ENCODE peak calls at places on chromosomes 2 and 18, in ten cellular contexts. I is thyroid gland, Z is astrocyte of the cerebellum, T is cardiac fibroblast, R is A673, F is right lobe of liver, Q is OCI-LY7, M is fibroblast of lung, E is astrocyte of the spinal cord, P is endothelial cell. B is an unnamed sample.

GRCh38 chr2:214376631-214377624 is 33.9 kb upstream of the VWC2L start:
- DNase-seq in T (peak), P (no peak), F (no peak), E (peak), R (no peak), Z (no peak), I (no peak), M (no peak), Q (no peak), B (no peak)

GRCh38 chr2:9799729-9800632 is 43.3 kb upstream of the TAF1B start:
- DNase-seq in Q (peak), M (peak), I (peak), E (peak), P (peak), Z (peak), T (peak), F (peak), R (peak), B (no peak)

GRCh38 chr2:11701831-11702301 is 31.9 kb upstream of the NTSR2 start:
- DNase-seq in P (no peak), R (no peak), I (no peak), Z (no peak), T (no peak), E (no peak), F (no peak), M (no peak), Q (no peak), B (no peak)

GRCh38 chr2:209876211-209876610 is 104.6 kb downstream of the UNC80 start:
- DNase-seq in R (no peak), I (no peak), Z (no peak), F (no peak), T (no peak), E (peak), P (no peak), M (no peak), Q (no peak), B (no peak)

GRCh38 chr2:187003611-187004010 is 154.6 kb upstream of the ZSWIM2 start:
- DNase-seq in I (no peak), E (no peak), F (no peak), T (no peak), P (no peak), R (no peak), Q (no peak), Z (no peak), M (peak), B (no peak)

GRCh38 chr2:147501973-147502372 is 342.9 kb upstream of the ACVR2A start:
- DNase-seq in P (no peak), F (no peak), E (no peak), M (no peak), R (no peak), I (no peak), Z (no peak), T (no peak), Q (no peak), B (no peak)

GRCh38 chr2:219269362-219270054 is 9.7 kb upstream of the DNAJB2 start:
- DNase-seq in R (no peak), F (peak), M (no peak), Q (no peak), E (no peak), Z (no peak), T (no peak), I (peak), P (no peak), B (no peak)

GRCh38 chr18:8942909-8943545 is 159.5 kb upstream of the NDUFV2 start:
- DNase-seq in P (no peak), Z (no peak), E (no peak), T (no peak), M (no peak), F (no peak), I (no peak), R (no peak), Q (no peak), B (no peak)

GRCh38 chr2:45992021-45992745 is 305.0 kb upstream of the EPAS1 start:
- DNase-seq in Z (peak), I (peak), Q (no peak), R (no peak), T (peak), M (peak), F (peak), P (no peak), E (peak), B (peak)

GRCh38 chr2:18959952-18960717 is 370.8 kb upstream of the NT5C1B start:
- DNase-seq in Q (no peak), F (no peak), Z (no peak), T (peak), P (no peak), E (no peak), M (peak), R (no peak), I (no peak), B (no peak)

GRCh38 chr2:151905963-151906632 is 77.9 kb upstream of the ARL5A start:
- DNase-seq in F (no peak), Z (no peak), Q (no peak), I (no peak), E (no peak), M (no peak), P (no peak), T (no peak), R (no peak), B (no peak)

GRCh38 chr2:177754476-177754873 is 318.1 kb downstream of the PDE11A start:
- DNase-seq in R (no peak), M (peak), Q (no peak), I (no peak), P (no peak), T (no peak), F (no peak), Z (no peak), E (peak), B (no peak)

GRCh38 chr18:61637319-61637718 is 255.5 kb downstream of the RNF152 start:
- DNase-seq in R (no peak), I (peak), P (peak), T (no peak), E (no peak), Q (no peak), M (no peak), F (peak), Z (no peak), B (no peak)

GRCh38 chr2:40450066-40450841 is 1.6 kb downstream of the SLC8A1 start:
- DNase-seq in T (peak), Q (peak), M (peak), Z (no peak), F (no peak), P (no peak), E (peak), I (no peak), R (no peak), B (no peak)

GRCh38 chr2:67917332-67918054 is 145.3 kb downstream of the C1D start:
- DNase-seq in P (no peak), Z (peak), T (peak), M (peak), F (no peak), E (peak), R (peak), Q (no peak), I (no peak), B (peak)

GRCh38 chr2:176533505-176534193 is 264.4 kb downstream of the MTX2 start:
- DNase-seq in E (no peak), M (no peak), R (peak), P (no peak), T (no peak), Z (no peak), Q (no peak), I (no peak), F (no peak), B (no peak)

GRCh38 chr18:49072524-49072934 is 121.8 kb upstream of the SMAD7 start:
- DNase-seq in Q (no peak), E (no peak), R (no peak), Z (no peak), F (no peak), M (peak), I (no peak), T (peak), P (no peak), B (no peak)

GRCh38 chr2:56757884-56758545 is 574.2 kb downstream of the CCDC85A start:
- DNase-seq in P (no peak), Q (no peak), F (no peak), I (no peak), M (no peak), E (no peak), Z (no peak), R (no peak), T (no peak), B (no peak)

GRCh38 chr2:240412975-240413812 is 22.3 kb upstream of the GPC1 start:
- DNase-seq in I (no peak), T (no peak), P (no peak), M (no peak), F (peak), E (no peak), Z (no peak), R (no peak), Q (no peak), B (no peak)

GRCh38 chr18:2223859-2224258 is 347.4 kb downstream of the METTL4 start:
- DNase-seq in Q (peak), P (peak), Z (peak), I (no peak), M (peak), F (no peak), T (peak), E (peak), R (peak), B (no peak)

GRCh38 chr2:219645631-219646527 is 18.4 kb downstream of the SLC4A3 start:
- DNase-seq in P (no peak), Z (peak), M (peak), F (no peak), T (peak), Q (no peak), R (peak), E (peak), I (no peak), B (no peak)

GRCh38 chr2:226578373-226578772 is 221.2 kb downstream of the IRS1 start:
- DNase-seq in Q (no peak), E (peak), R (no peak), M (no peak), T (peak), Z (no peak), I (no peak), F (no peak), P (no peak), B (no peak)

GRCh38 chr18:46950064-46950656 is 32.8 kb downstream of the KATNAL2 start:
- DNase-seq in T (peak), I (no peak), E (peak), R (peak), Z (no peak), Q (peak), F (no peak), P (no peak), M (peak), B (no peak)
- TF ChIP-seq CTCF in T (peak), I (peak), E (peak), R (peak), Z (peak), Q (peak), F (no peak), P (peak), M (peak), B (peak)

DNA sequence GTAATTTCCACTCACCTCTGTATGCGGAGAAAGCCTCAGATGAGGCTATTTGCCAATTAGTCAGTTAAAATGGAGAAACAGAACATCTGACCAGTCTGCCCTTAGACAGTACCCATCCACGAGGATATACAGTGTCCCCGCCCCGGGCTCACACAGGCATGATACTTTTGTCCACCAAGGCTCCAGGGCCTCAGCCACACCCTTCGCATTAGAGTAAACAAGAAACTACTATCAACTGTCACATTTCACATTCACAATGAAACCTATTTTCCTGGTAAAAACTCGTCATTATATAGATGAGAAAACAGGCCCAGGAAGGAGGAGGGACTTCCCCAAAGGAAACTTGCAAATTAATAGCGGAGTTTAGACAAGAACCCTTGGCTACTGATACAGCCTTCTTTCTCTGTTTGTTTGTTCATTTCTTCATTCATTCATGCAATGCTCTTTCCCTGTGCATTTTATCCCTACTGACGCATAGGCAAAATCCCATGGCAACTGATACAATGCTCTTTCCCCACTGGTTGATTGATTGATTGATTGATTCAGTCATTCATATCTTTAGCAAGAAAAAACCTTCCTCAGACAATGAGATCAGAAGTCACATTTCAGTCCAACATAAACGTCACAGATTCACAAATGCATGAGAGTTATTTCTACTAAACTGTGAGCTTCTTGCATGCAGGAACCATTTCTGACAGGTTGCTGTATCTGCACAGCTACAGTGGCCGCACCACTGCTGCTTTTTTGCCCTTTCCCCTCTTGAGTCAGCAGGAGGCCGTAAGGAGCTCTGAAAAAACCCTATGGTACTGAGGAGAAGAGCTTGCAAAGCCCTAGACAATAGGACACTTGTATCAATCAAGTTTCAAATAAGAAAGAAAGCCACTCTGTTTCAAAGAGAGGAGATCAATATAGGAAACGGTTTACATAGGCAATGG is 777.1 kb downstream of the RNF144A start:
- DNase-seq in M (no peak), P (no peak), T (no peak), I (no peak), Q (no peak), R (no peak), E (no peak), F (no peak), Z (no peak), B (no peak)
- TF ChIP-seq CTCF in M (no peak), P (no peak), T (no peak), I (no peak), Q (no peak), R (no peak), E (no peak), F (no peak), Z (no peak), B (no peak)

GRCh38 chr2:236776695-236777251 is 207.1 kb downstream of the ACKR3 start:
- DNase-seq in M (peak), F (no peak), E (peak), I (no peak), T (peak), P (no peak), Z (peak), Q (no peak), R (no peak), B (peak)
- TF ChIP-seq CTCF in M (no peak), F (no peak), E (no peak), I (no peak), T (no peak), P (no peak), Z (no peak), Q (no peak), R (no peak), B (no peak)

DNA sequence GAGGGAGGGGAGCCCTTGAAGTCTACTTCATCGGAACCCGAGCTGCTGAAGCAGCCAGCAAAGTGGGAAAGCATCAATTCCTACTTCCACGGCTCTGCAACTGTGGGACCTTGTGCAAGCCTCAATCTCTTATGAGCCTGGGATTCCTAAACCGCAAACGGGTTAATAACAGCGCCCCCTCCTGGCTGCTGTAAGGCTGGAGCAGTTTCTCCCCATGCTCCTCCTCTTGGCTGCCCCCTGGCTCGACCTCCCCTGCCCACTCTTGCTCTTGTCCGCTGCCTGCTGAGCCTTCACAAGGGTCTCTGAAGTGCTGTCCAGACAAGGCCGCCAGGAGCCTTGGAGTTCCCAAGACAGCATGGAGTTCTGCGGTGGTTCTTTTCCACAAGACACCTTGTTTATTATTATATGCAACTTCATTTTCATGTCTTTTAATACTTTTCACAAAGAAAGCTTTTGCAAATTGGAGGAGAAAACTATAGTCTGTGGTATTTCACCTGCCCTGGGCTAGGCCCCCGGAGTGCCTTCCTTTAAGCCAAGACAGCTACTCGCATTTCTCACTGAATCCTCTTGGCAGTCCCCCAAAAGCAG is 157.2 kb downstream of the DDX1 start:
- DNase-seq in T (peak), I (peak), P (peak), F (no peak), Q (peak), M (no peak), Z (no peak), R (peak), E (no peak), B (no peak)
- TF ChIP-seq CTCF in T (peak), I (peak), P (peak), F (no peak), Q (peak), M (peak), Z (peak), R (peak), E (peak), B (no peak)

GRCh38 chr2:161414385-161415040 is 1.6 kb upstream of the TBR1 start:
- DNase-seq in M (peak), E (peak), T (peak), Q (no peak), I (no peak), P (peak), Z (no peak), F (no peak), R (no peak), B (no peak)
- TF ChIP-seq CTCF in M (peak), E (no peak), T (no peak), Q (no peak), I (no peak), P (no peak), Z (peak), F (no peak), R (no peak), B (no peak)

GRCh38 chr2:74002515-74003391 is 18.0 kb downstream of the TET3 start:
- DNase-seq in I (peak), M (peak), R (peak), Z (no peak), E (peak), Q (peak), T (peak), F (peak), P (peak), B (no peak)
- TF ChIP-seq CTCF in I (no peak), M (no peak), R (no peak), Z (no peak), E (no peak), Q (no peak), T (no peak), F (no peak), P (no peak), B (no peak)

GRCh38 chr2:100178085-100178788 is 35.8 kb upstream of the AFF3 start:
- DNase-seq in F (no peak), E (peak), T (peak), I (peak), R (peak), Z (no peak), Q (peak), M (peak), P (peak), B (no peak)
- TF ChIP-seq CTCF in F (peak), E (peak), T (peak), I (peak), R (peak), Z (peak), Q (peak), M (peak), P (peak), B (peak)

DNA sequence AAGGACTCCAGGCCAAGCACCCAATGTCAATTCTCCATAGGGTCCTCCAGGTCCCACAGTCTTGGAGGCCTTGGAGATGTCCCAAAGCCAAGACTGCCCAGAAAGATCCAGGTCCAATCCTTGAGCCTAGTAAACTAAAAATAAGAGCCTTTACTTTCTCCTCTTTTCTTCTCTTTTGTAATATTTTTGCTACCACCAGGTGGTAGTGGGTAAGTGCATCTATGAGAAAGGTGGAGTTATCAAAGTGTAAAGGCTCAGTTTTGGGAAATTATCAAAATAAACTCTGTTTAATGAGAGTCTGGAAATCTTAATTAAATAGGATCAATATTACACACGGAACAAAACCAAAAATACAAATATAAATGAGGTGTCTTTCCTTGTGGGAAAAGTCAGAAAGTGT is 276.4 kb downstream of the ALK start:
- DNase-seq in F (no peak), Q (no peak), E (no peak), Z (no peak), R (no peak), M (no peak), I (no peak), P (no peak), T (no peak), B (no peak)
- TF ChIP-seq CTCF in F (no peak), Q (peak), E (no peak), Z (no peak), R (peak), M (no peak), I (peak), P (peak), T (peak), B (no peak)

DNA sequence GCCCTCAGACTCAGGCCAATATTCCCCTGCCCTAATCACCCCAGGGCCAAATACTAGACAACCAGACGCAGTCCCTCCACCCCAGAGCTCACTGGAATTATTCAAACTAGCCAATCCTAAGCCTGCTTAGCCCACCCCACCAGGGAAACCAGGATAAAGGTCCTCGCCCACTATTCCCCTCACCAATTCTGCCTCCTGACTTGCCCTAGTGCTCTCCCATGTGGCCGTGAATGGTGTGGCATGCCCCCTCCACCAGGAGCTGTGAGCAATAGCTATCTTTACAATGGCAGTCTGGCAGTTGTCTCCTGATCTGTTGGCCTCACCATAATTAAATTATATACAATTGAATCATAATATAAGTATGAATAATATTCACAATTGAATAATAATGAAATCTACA is 42.3 kb downstream of the FAM124B start:
- DNase-seq in M (no peak), I (no peak), F (no peak), P (peak), Q (peak), E (no peak), R (peak), Z (no peak), T (peak), B (no peak)
- TF ChIP-seq CTCF in M (peak), I (no peak), F (peak), P (peak), Q (peak), E (peak), R (peak), Z (peak), T (peak), B (peak)